ENCODE peak calls at places on chromosomes 5 and 9, in four cellular contexts. D, R, L and Q are unnamed samples.
A peak's percentile ranks its signal among the peaks of the same experiment; 100 is the strongest.

GRCh38 chr5:178781936-178782335 is 51.5 kb upstream of the ZNF354A start:
- DNase-seq in R (no peak), L (no peak), D (no peak), Q (no peak)

GRCh38 chr5:180623844-180624243 is 25.6 kb downstream of the FLT4 start:
- DNase-seq in D (no peak), R (no peak), L (no peak), Q (no peak)

GRCh38 chr9:114434878-114435311 is 47.1 kb upstream of the AKNA start:
- DNase-seq in R (peak; percentile 74), D (peak; percentile 44), L (no peak), Q (no peak)

GRCh38 chr5:174935854-174936474 is 211.6 kb downstream of the MSX2 start:
- DNase-seq in R (peak; percentile 47), D (peak; percentile 70), L (no peak), Q (no peak)

GRCh38 chr5:42612997-42613396 is 143.6 kb upstream of the CCDC152 start:
- DNase-seq in R (no peak), D (no peak), L (no peak), Q (no peak)

GRCh38 chr9:33227741-33228140 is 12.2 kb upstream of the SPINK4 start:
- DNase-seq in L (no peak), D (no peak), R (no peak), Q (no peak)

GRCh38 chr9:111161015-111161415 is 122.7 kb upstream of the LPAR1 start:
- DNase-seq in L (no peak), R (no peak), D (peak; percentile 8), Q (no peak)

GRCh38 chr5:133309981-133310630 is 258.3 kb downstream of the HSPA4 start:
- DNase-seq in L (no peak), D (no peak), R (no peak), Q (no peak)

GRCh38 chr9:18338042-18338441 is 135.9 kb upstream of the ADAMTSL1 start:
- DNase-seq in L (no peak), R (no peak), D (no peak), Q (no peak)

GRCh38 chr9:5459289-5459829 is 9.0 kb downstream of the CD274 start:
- DNase-seq in L (no peak), D (no peak), R (no peak), Q (no peak)

GRCh38 chr5:67639311-67639710 is 442.7 kb upstream of the CD180 start:
- DNase-seq in R (no peak), D (no peak), L (no peak), Q (no peak)

GRCh38 chr9:96618209-96619108 is 1.2 kb downstream of the CDC14B start:
- DNase-seq in D (peak; percentile 30), L (no peak), R (peak; percentile 35), Q (no peak)

GRCh38 chr9:6893350-6894131 is 135.8 kb downstream of the KDM4C start:
- DNase-seq in D (no peak), R (no peak), L (no peak), Q (no peak)